ENCODE peak calls at places on chromosomes 3 and 15, in five cellular contexts. L is activated gamma-delta T cell treated with Interleukin-2 at 50 U/mL for 16 hours; O is stimulated activated CD8-positive, alpha-beta memory T cell treated with anti-CD3 and anti-CD28 coated beads, Interleukin-15, amount 100 ng/mL, for 1 hour; Q is stimulated activated CD4-positive, alpha-beta T cell treated with anti-CD3 and anti-CD28 coated beads, Interleukin-1b, Interleukin-23, amount 100 ng/mL, for 48 hours; V is GM12891. H is an unnamed sample.

GRCh38 chr15:70093481-70094309 is 4.0 kb downstream of the TLE3 start:
- DNase-seq in L (no peak), O (no peak), Q (no peak), V (no peak), H (peak)

GRCh38 chr3:172666181-172666872 is 44.5 kb downstream of the NCEH1 start:
- DNase-seq in L (no peak), O (no peak), Q (no peak), V (no peak), H (no peak)

GRCh38 chr3:184359610-184360009 is 1.8 kb downstream of the CLCN2 start:
- DNase-seq in L (no peak), O (no peak), Q (no peak), V (no peak), H (no peak)

GRCh38 chr15:93047621-93048425 is 41.2 kb downstream of the RGMA start:
- DNase-seq in L (peak), O (peak), Q (no peak), V (no peak), H (no peak)

GRCh38 chr3:16474920-16475319 is 38.6 kb downstream of the RFTN1 start:
- DNase-seq in L (no peak), O (no peak), Q (no peak), V (no peak), H (no peak)

GRCh38 chr3:25508901-25509300 is 80.8 kb downstream of the RARB start:
- DNase-seq in L (no peak), O (no peak), Q (no peak), V (no peak), H (no peak)

GRCh38 chr15:101362986-101363566 is 68.0 kb upstream of the SNRPA1 start:
- DNase-seq in L (no peak), O (no peak), Q (no peak), V (no peak), H (no peak)

GRCh38 chr3:4643904-4644547 is 150.9 kb downstream of the ITPR1 start:
- DNase-seq in L (no peak), O (no peak), Q (no peak), V (no peak), H (no peak)

GRCh38 chr15:39641187-39641889 is 60.5 kb downstream of the THBS1 start:
- DNase-seq in L (no peak), O (no peak), Q (no peak), V (no peak), H (no peak)

GRCh38 chr3:24551626-24552025 is 57.0 kb upstream of the THRB start:
- DNase-seq in L (no peak), O (no peak), Q (no peak), V (no peak), H (no peak)

GRCh38 chr3:123733805-123734526 is 149.1 kb upstream of the HACD2 start:
- DNase-seq in L (no peak), O (no peak), Q (no peak), V (no peak), H (no peak)

GRCh38 chr3:50602675-50603191 is 8.8 kb downstream of the CISH start:
- DNase-seq in L (no peak), O (no peak), Q (no peak), V (no peak), H (no peak)

GRCh38 chr3:46848271-46849097 is 14.8 kb downstream of the MYL3 start:
- DNase-seq in L (no peak), O (no peak), Q (peak), V (no peak), H (no peak)

GRCh38 chr3:182248349-182248880 is 536.7 kb downstream of the SOX2 start:
- DNase-seq in L (no peak), O (no peak), Q (no peak), V (no peak), H (no peak)

GRCh38 chr3:186452517-186452916 is 90.5 kb upstream of the DGKG start:
- DNase-seq in L (no peak), O (no peak), Q (no peak), V (no peak), H (no peak)

GRCh38 chr3:3648961-3649360 is 150.3 kb upstream of the LRRN1 start:
- DNase-seq in L (no peak), O (no peak), Q (no peak), V (no peak), H (no peak)

GRCh38 chr15:59296181-59296617 is 76.5 kb downstream of the MYO1E start:
- DNase-seq in L (no peak), O (no peak), Q (no peak), V (no peak), H (no peak)

GRCh38 chr15:73295630-73296286 is 73.0 kb downstream of the HCN4 start:
- DNase-seq in L (no peak), O (no peak), Q (no peak), V (no peak), H (no peak)

GRCh38 chr15:60391722-60392340 is 6.0 kb downstream of the ANXA2 start:
- DNase-seq in L (no peak), O (no peak), Q (no peak), V (no peak), H (no peak)

GRCh38 chr15:64333986-64334385 is 22.0 kb downstream of the CSNK1G1 start:
- DNase-seq in L (no peak), O (no peak), Q (no peak), V (no peak), H (no peak)

GRCh38 chr3:125050486-125051172 is 5.2 kb downstream of the HEG1 start:
- DNase-seq in L (no peak), O (no peak), Q (no peak), V (no peak), H (no peak)

GRCh38 chr3:33006571-33007286 is 55.3 kb downstream of the CCR4 start:
- DNase-seq in L (no peak), O (no peak), Q (peak), V (no peak), H (no peak)

GRCh38 chr3:51646091-51646490 is 25.0 kb upstream of the TEX264 start:
- DNase-seq in L (no peak), O (no peak), Q (no peak), V (no peak), H (no peak)

GRCh38 chr15:49927462-49927861 is 191.6 kb downstream of the ATP8B4 start:
- DNase-seq in L (no peak), O (no peak), Q (no peak), V (no peak), H (no peak)

GRCh38 chr3:150956376-150956775 is 16.2 kb downstream of the CLRN1 start:
- DNase-seq in L (no peak), O (no peak), Q (peak), V (no peak), H (no peak)

GRCh38 chr3:140176526-140176925 is 241.5 kb downstream of the CLSTN2 start:
- DNase-seq in L (no peak), O (no peak), Q (no peak), V (no peak), H (no peak)

GRCh38 chr15:70892912-70893560 is 410 bp downstream of the LRRC49 start:
- DNase-seq in L (no peak), O (no peak), Q (no peak), V (no peak), H (no peak)

H was measured in NCI-H1048.